ENCODE peak calls at places on chromosomes 4 and X, in eight cellular contexts. L is H9, R is psoas muscle, J is HepG2, A is hepatocyte, D is upper lobe of right lung, N is heart right ventricle, V is left ventricle myocardium inferior. Q is an unnamed sample.

GRCh38 chr4:10013722-10014121 is 7.6 kb downstream of the SLC2A9 start:
- DNase-seq in L (peak; percentile 86), R (no peak), J (no peak), A (peak; percentile 70), D (peak; percentile 74), N (peak; percentile 47), V (peak; percentile 47), Q (no peak)

GRCh38 chr4:138870739-138871633 is 144.6 kb upstream of the NOCT start:
- DNase-seq in L (peak; percentile 67), R (no peak), J (peak; percentile 55), A (peak; percentile 86), D (no peak), N (no peak), V (peak; percentile 26), Q (no peak)

GRCh38 chr4:39812500-39812899 is 114.6 kb downstream of the UBE2K start:
- DNase-seq in L (no peak), R (no peak), J (no peak), A (no peak), D (peak; percentile 37), N (no peak), V (no peak), Q (no peak)

GRCh38 chrX:21194526-21194925 is 179.7 kb upstream of the CNKSR2 start:
- DNase-seq in L (no peak), R (no peak), J (no peak), A (no peak), D (no peak), N (no peak), V (no peak), Q (no peak)

GRCh38 chr4:40990202-40990898 is 224.0 kb downstream of the APBB2 start:
- DNase-seq in L (no peak), R (no peak), J (peak; percentile 25), A (no peak), D (no peak), N (no peak), V (no peak), Q (no peak)

GRCh38 chr4:37675587-37676290 is 10.4 kb downstream of the RELL1 start:
- DNase-seq in L (no peak), R (no peak), J (no peak), A (no peak), D (no peak), N (no peak), V (no peak), Q (no peak)

GRCh38 chrX:9867753-9868152 is 81.5 kb downstream of the SHROOM2 start:
- DNase-seq in L (no peak), R (no peak), J (no peak), A (no peak), D (no peak), N (no peak), V (no peak), Q (no peak)

GRCh38 chr4:138341739-138342415 is 99.7 kb upstream of the SLC7A11 start:
- DNase-seq in L (no peak), R (no peak), J (no peak), A (no peak), D (no peak), N (no peak), V (no peak), Q (no peak)

GRCh38 chr4:97027989-97028388 is 1115.3 kb downstream of the STPG2 start:
- DNase-seq in L (no peak), R (no peak), J (no peak), A (no peak), D (no peak), N (no peak), V (no peak), Q (no peak)

GRCh38 chr4:5976921-5977320 is 41.3 kb downstream of the C4orf50 start:
- DNase-seq in L (peak; percentile 19), R (no peak), J (no peak), A (no peak), D (peak; percentile 41), N (no peak), V (no peak), Q (no peak)

GRCh38 chr4:105061136-105061696 is 85.5 kb upstream of the TET2 start:
- DNase-seq in L (peak; percentile 32), R (no peak), J (peak; percentile 2), A (no peak), D (no peak), N (no peak), V (no peak), Q (no peak)

GRCh38 chrX:47247999-47248320 is 15.2 kb downstream of the USP11 start:
- DNase-seq in L (no peak), R (no peak), J (no peak), A (no peak), D (no peak), N (no peak), V (no peak), Q (no peak)

GRCh38 chrX:2875798-2876399 is 47.2 kb downstream of the GYG2 start:
- DNase-seq in L (no peak), R (no peak), J (peak; percentile 18), A (peak; percentile 39), D (no peak), N (no peak), V (no peak), Q (no peak)

GRCh38 chrX:22742174-22742573 is 257.6 kb upstream of the DDX53 start:
- DNase-seq in L (no peak), R (no peak), J (no peak), A (no peak), D (no peak), N (no peak), V (no peak), Q (no peak)

GRCh38 chr4:153060191-153060590 is 124.1 kb downstream of the FHDC1 start:
- DNase-seq in L (no peak), R (no peak), J (no peak), A (no peak), D (no peak), N (no peak), V (no peak), Q (no peak)

DNA sequence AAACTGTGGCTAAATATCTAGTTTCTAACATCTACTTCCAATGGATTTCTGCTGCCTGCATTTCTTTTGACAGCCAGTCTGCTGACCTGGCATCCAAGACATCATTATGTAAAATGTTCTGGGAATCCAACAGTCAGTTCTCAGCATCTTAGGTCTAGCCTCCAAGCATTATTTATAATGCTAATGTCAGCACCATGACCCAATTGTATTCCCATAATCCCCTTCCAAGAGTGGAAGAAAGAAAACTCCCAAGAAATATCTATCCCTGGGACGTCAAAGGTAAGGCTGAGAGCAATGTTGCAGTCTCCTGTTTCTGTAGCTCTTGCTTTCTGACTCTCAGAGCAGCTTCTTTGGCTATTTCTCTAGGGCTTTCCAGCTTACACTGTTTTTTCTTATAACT is 50.6 kb upstream of the GAB1 start:
- DNase-seq in L (no peak), R (no peak), J (no peak), A (no peak), D (no peak), N (no peak), V (no peak), Q (no peak)
- H3K27ac ChIP-seq in L (no peak overlapping the region), R (peak overlapping the region; percentile 34), J (no peak overlapping the region), A (peak overlapping the region; percentile 49), D (no peak overlapping the region), N (peak overlapping the region; percentile 84), V (peak overlapping the region; percentile 82), Q (peak overlapping the region; percentile 63)

GRCh38 chrX:16993791-16994318 is 47.4 kb downstream of the REPS2 start:
- DNase-seq in L (peak; percentile 31), R (no peak), J (no peak), A (no peak), D (no peak), N (no peak), V (no peak), Q (no peak)

GRCh38 chrX:16989750-16990149 is 43.3 kb downstream of the REPS2 start:
- DNase-seq in L (no peak), R (no peak), J (no peak), A (no peak), D (no peak), N (no peak), V (no peak), Q (no peak)

GRCh38 chrX:16990839-16991238 is 44.4 kb downstream of the REPS2 start:
- DNase-seq in L (no peak), R (no peak), J (no peak), A (no peak), D (no peak), N (no peak), V (no peak), Q (no peak)

GRCh38 chrX:16992411-16992810 is 46.0 kb downstream of the REPS2 start:
- DNase-seq in L (no peak), R (no peak), J (no peak), A (no peak), D (no peak), N (no peak), V (no peak), Q (no peak)

GRCh38 chrX:16992902-16993301 is 46.4 kb downstream of the REPS2 start:
- DNase-seq in L (no peak), R (no peak), J (no peak), A (peak; percentile 16), D (no peak), N (no peak), V (no peak), Q (no peak)
- H3K27me3 ChIP-seq in L (no peaks in the 10 kb centered on the region), R (no peaks in the 10 kb centered on the region), J (no peaks in the 10 kb centered on the region), A (no peaks in the 10 kb centered on the region), D (no peaks in the 10 kb centered on the region), N (no peaks in the 10 kb centered on the region), V (no peaks in the 10 kb centered on the region), Q (no peaks in the 10 kb centered on the region)

GRCh38 chr4:102311407-102311806 is 33.9 kb downstream of the SLC39A8 start:
- DNase-seq in L (no peak), R (no peak), J (no peak), A (no peak), D (no peak), N (no peak), V (no peak), Q (no peak)
- TF ChIP-seq CTCF in L (no peak), R (no peak), J (no peak), A (no peak), D (no peak), N (no peak), V (no peak), Q (no peak)

DNA sequence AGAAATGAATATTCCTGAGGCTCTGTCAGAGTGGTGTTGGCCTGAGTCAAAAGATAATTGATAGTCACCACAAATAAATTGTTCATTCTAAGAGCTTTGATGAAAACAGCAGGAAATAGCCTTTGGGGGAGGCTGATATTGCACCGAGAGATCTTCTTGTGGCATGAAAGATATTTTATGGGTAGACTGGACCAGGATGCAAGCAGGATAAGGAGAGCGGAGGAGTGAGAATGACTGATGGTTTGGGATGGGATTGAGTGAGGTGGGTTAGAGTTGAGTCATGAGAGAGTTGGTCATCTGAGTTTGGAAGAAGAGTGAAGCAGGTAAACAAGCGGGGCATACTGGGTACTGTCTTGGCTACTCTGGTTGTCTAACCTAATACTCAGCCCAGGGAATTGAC is 88.7 kb downstream of the REPS2 start:
- DNase-seq in L (no peak), R (no peak), J (no peak), A (no peak), D (no peak), N (no peak), V (no peak), Q (no peak)
- H3K27ac ChIP-seq in L (no peak overlapping the region), R (no peak overlapping the region), J (no peak overlapping the region), A (no peak overlapping the region), D (no peak overlapping the region), N (no peak overlapping the region), V (no peak overlapping the region), Q (no peak overlapping the region)

DNA sequence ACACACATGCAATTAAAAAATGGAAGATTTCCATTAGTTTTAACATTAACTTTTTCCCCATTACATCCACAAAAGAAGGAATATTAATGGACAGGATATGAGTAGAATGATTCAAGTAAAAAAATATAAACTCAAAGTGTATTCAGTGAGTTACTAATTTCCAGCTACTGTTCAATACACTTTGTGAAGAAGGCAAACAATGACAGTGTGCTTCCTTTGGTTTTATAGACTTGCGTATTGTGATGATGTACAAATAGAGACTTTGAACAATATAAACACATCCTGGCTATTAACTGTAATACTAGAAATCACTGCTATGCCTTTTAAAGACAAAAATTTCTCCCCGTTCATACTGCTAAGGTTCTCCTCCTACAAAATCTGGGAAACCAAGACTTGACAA is 171.4 kb downstream of the ASB9 start:
- DNase-seq in L (no peak), R (no peak), J (no peak), A (no peak), D (no peak), N (no peak), V (no peak), Q (no peak)
- H3K27me3 ChIP-seq in L (no peaks in the 10 kb centered on the region), R (no peaks in the 10 kb centered on the region), J (no peaks in the 10 kb centered on the region), A (no peaks in the 10 kb centered on the region), D (no peaks in the 10 kb centered on the region), N (no peaks in the 10 kb centered on the region), V (no peaks in the 10 kb centered on the region), Q (no peaks in the 10 kb centered on the region)